ENCODE peak calls at places on chromosomes 3 and 15, in four cellular contexts. One of them, this sample, is unnamed.

GRCh38 chr3:151837057-151837456 is 23.1 kb downstream of the AADAC start:
- DNase-seq in GM20000: no peak
- DNase-seq in left lung: no peak
- DNase-seq in RWPE1: peak
- DNase-seq in this sample: no peak

GRCh38 chr15:72156928-72157327 is 38.7 kb downstream of the SENP8 start:
- DNase-seq in GM20000: no peak
- DNase-seq in left lung: no peak
- DNase-seq in RWPE1: no peak
- DNase-seq in this sample: no peak

GRCh38 chr3:190644035-190644434 is 130.2 kb downstream of the IL1RAP start:
- DNase-seq in GM20000: no peak
- DNase-seq in left lung: no peak
- DNase-seq in RWPE1: no peak
- DNase-seq in this sample: no peak

GRCh38 chr3:194484614-194485013 is 2.2 kb downstream of the ATP13A3 start:
- DNase-seq in GM20000: no peak
- DNase-seq in left lung: no peak
- DNase-seq in RWPE1: no peak
- DNase-seq in this sample: no peak

GRCh38 chr15:75673426-75674247 is 25.9 kb downstream of the SNX33 start:
- DNase-seq in GM20000: no peak
- DNase-seq in left lung: peak
- DNase-seq in RWPE1: no peak
- DNase-seq in this sample: no peak

GRCh38 chr3:155391583-155391982 is 98.1 kb upstream of the STRIT1 start:
- DNase-seq in GM20000: no peak
- DNase-seq in left lung: no peak
- DNase-seq in RWPE1: peak
- DNase-seq in this sample: no peak

GRCh38 chr15:48628832-48629231 is 16.7 kb downstream of the FBN1 start:
- DNase-seq in GM20000: no peak
- DNase-seq in left lung: no peak
- DNase-seq in RWPE1: no peak
- DNase-seq in this sample: no peak

GRCh38 chr3:112774293-112774926 is 72.3 kb downstream of the CD200R1L start:
- DNase-seq in GM20000: no peak
- DNase-seq in left lung: no peak
- DNase-seq in RWPE1: peak
- DNase-seq in this sample: no peak

GRCh38 chr15:101088788-101089578 is 162.9 kb downstream of the CHSY1 start:
- DNase-seq in GM20000: peak
- DNase-seq in left lung: peak
- DNase-seq in RWPE1: peak
- DNase-seq in this sample: peak

GRCh38 chr15:53256457-53256856 is 466.3 kb upstream of the ONECUT1 start:
- DNase-seq in GM20000: no peak
- DNase-seq in left lung: no peak
- DNase-seq in RWPE1: no peak
- DNase-seq in this sample: no peak

GRCh38 chr15:53266176-53266575 is 476.0 kb upstream of the ONECUT1 start:
- DNase-seq in GM20000: no peak
- DNase-seq in left lung: no peak
- DNase-seq in RWPE1: no peak
- DNase-seq in this sample: no peak

GRCh38 chr15:53256043-53256442 is 465.9 kb upstream of the ONECUT1 start:
- DNase-seq in GM20000: no peak
- DNase-seq in left lung: no peak
- DNase-seq in RWPE1: no peak
- DNase-seq in this sample: no peak

DNA sequence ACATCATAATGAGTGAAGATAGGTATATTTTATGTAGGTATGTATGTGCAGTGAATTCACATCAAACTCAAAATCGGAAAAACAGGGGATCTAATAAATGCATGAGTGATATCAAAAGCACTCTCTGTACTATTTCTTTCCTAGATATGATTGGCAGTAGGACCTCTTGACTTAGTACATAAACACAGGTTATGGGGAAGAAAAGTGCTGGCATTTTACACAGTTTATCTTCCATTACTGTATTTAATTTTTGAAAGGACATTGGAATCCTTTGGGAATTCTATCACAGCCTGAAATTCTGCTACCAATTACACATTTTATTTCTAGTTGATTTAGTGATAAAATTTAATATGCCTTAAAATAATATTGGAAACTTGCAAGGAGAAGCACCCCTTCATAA is 470.5 kb upstream of the ONECUT1 start:
- DNase-seq in GM20000: no peak
- DNase-seq in left lung: no peak
- DNase-seq in RWPE1: no peak
- DNase-seq in this sample: no peak
- TF ChIP-seq CTCF in GM20000: no peak
- TF ChIP-seq CTCF in left lung: no peak
- TF ChIP-seq CTCF in RWPE1: no peak
- TF ChIP-seq CTCF in this sample: no peak

GRCh38 chr3:195559723-195560409 is 16.7 kb upstream of the PPP1R2 start:
- DNase-seq in GM20000: no peak
- DNase-seq in left lung: no peak
- DNase-seq in RWPE1: no peak
- DNase-seq in this sample: no peak

GRCh38 chr3:195555110-195555509 is 12.0 kb upstream of the PPP1R2 start:
- DNase-seq in GM20000: no peak
- DNase-seq in left lung: no peak
- DNase-seq in RWPE1: no peak
- DNase-seq in this sample: no peak

GRCh38 chr3:195557327-195557726 is 14.2 kb upstream of the PPP1R2 start:
- DNase-seq in GM20000: no peak
- DNase-seq in left lung: no peak
- DNase-seq in RWPE1: no peak
- DNase-seq in this sample: no peak

GRCh38 chr3:195556390-195556789 is 13.3 kb upstream of the PPP1R2 start:
- DNase-seq in GM20000: peak
- DNase-seq in left lung: no peak
- DNase-seq in RWPE1: no peak
- DNase-seq in this sample: no peak

GRCh38 chr3:195558602-195559001 is 15.5 kb upstream of the PPP1R2 start:
- DNase-seq in GM20000: peak
- DNase-seq in left lung: no peak
- DNase-seq in RWPE1: no peak
- DNase-seq in this sample: no peak
- TF ChIP-seq CTCF in GM20000: peak
- TF ChIP-seq CTCF in left lung: no peak
- TF ChIP-seq CTCF in RWPE1: no peak
- TF ChIP-seq CTCF in this sample: no peak

GRCh38 chr3:42668403-42668740 is 14.9 kb downstream of the ZBTB47 start:
- DNase-seq in GM20000: no peak
- DNase-seq in left lung: no peak
- DNase-seq in RWPE1: no peak
- DNase-seq in this sample: no peak
- TF ChIP-seq CTCF in GM20000: no peak
- TF ChIP-seq CTCF in left lung: no peak
- TF ChIP-seq CTCF in RWPE1: no peak
- TF ChIP-seq CTCF in this sample: no peak

GRCh38 chr3:157115069-157116006 is 44.6 kb downstream of the CCNL1 start:
- DNase-seq in GM20000: no peak
- DNase-seq in left lung: no peak
- DNase-seq in RWPE1: no peak
- DNase-seq in this sample: no peak

GRCh38 chr3:157112536-157112935 is 47.4 kb downstream of the CCNL1 start:
- DNase-seq in GM20000: no peak
- DNase-seq in left lung: no peak
- DNase-seq in RWPE1: no peak
- DNase-seq in this sample: no peak

GRCh38 chr3:157116017-157116416 is 43.9 kb downstream of the CCNL1 start:
- DNase-seq in GM20000: no peak
- DNase-seq in left lung: no peak
- DNase-seq in RWPE1: no peak
- DNase-seq in this sample: no peak

GRCh38 chr3:157111578-157111977 is 48.4 kb downstream of the CCNL1 start:
- DNase-seq in GM20000: no peak
- DNase-seq in left lung: no peak
- DNase-seq in RWPE1: no peak
- DNase-seq in this sample: no peak

DNA sequence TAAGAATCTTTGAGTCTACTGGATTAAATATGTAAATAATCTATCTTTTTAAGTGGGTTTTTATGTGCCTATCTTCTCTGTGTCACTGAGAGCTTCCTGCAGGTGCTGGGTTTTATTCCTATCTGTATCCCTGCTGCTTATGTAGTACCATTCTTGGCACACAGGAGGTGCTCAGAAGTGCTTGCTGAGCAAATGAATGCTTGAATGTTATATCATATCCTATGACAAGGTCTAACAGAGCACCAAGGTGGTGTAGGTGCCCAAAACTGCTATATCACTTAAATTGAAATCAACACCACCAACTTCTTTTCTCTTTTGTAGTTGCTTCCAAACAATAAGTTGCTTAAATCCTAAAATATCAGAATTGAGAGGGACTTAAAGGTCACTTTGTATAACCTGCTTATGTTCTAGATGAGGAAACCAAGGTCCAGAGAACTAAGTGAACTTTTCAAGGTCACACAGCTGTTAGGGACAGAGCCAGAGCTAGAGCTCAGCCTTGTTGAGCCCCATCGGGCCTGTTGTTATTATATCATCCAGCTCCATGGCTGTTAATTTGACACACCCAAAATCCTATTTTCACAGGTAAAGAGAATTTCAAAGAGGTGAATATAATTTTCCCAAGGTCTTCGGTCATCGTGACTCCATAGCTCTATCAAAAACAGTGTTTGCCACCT is 46.0 kb downstream of the CCNL1 start:
- DNase-seq in GM20000: no peak
- DNase-seq in left lung: no peak
- DNase-seq in RWPE1: no peak
- DNase-seq in this sample: no peak
- TF ChIP-seq CTCF in GM20000: no peak
- TF ChIP-seq CTCF in left lung: no peak
- TF ChIP-seq CTCF in RWPE1: no peak
- TF ChIP-seq CTCF in this sample: no peak